ENCODE peak calls at places on chromosomes 4 and X, in seven cellular contexts. U is stimulated activated naive CD8-positive, alpha-beta T cell treated with anti-CD3 and anti-CD28 coated beads, Interleukin-15, Interleukin-2, amounts not matched to agents 100 U/mL and 50 U/mL, for 24 hours; F is activated T-cell treated with anti-CD3 and anti-CD28 coated beads, Interleukin-2, amount 50 U/mL, for 4 hours; I is Panc1; W is left lung; Z is psoas muscle; R is IMR-90. E is an unnamed sample.

GRCh38 chrX:139750390-139750789 is 42.4 kb upstream of the MCF2 start:
- ATAC-seq in U (no peak), F (no peak), I (no peak), W (no peak), Z (no peak), R (peak; percentile 42), E (no peak)

GRCh38 chr4:1210241-1210841 is 38.0 kb upstream of the SPON2 start:
- ATAC-seq in U (no peak), F (no peak), I (no peak), W (no peak), Z (no peak), R (no peak), E (no peak)

GRCh38 chr4:180285796-180286195 is 1957.4 kb upstream of the TENM3 start:
- ATAC-seq in U (no peak), F (no peak), I (no peak), W (no peak), Z (no peak), R (no peak), E (no peak)

GRCh38 chrX:40171513-40172168 is 73.9 kb upstream of the BCOR start:
- ATAC-seq in U (no peak), F (no peak), I (no peak), W (peak; percentile 1), Z (peak; percentile 15), R (peak; percentile 28), E (no peak)

GRCh38 chr4:128455076-128455345 is 167.4 kb upstream of the PGRMC2 start:
- ATAC-seq in U (no peak), F (no peak), I (no peak), W (no peak), Z (no peak), R (no peak), E (no peak)

GRCh38 chr4:182918791-182919302 is 1.7 kb upstream of the DCTD start:
- ATAC-seq in U (peak; percentile 11), F (no peak), I (no peak), W (no peak), Z (no peak), R (no peak), E (no peak)

GRCh38 chrX:149829751-149830191 is 48.0 kb downstream of the MAGEA9 start:
- ATAC-seq in U (peak; percentile 83), F (peak; percentile 72), I (no peak), W (no peak), Z (no peak), R (peak; percentile 51), E (no peak)

GRCh38 chr4:152398060-152398459 is 137.8 kb downstream of the FBXW7 start:
- ATAC-seq in U (no peak), F (no peak), I (no peak), W (peak; percentile 19), Z (no peak), R (peak; percentile 29), E (no peak)

GRCh38 chrX:11757397-11757728 is 674 bp upstream of the MSL3 start:
- ATAC-seq in U (no peak), F (no peak), I (no peak), W (no peak), Z (no peak), R (no peak), E (no peak)

GRCh38 chr4:38442073-38442788 is 221.8 kb upstream of the KLF3 start:
- ATAC-seq in U (no peak), F (no peak), I (no peak), W (no peak), Z (no peak), R (no peak), E (peak; percentile 71)

GRCh38 chrX:74419861-74420193 is 1.5 kb upstream of the SLC16A2 start:
- ATAC-seq in U (peak; percentile 4), F (peak; percentile 24), I (no peak), W (peak; percentile 2), Z (no peak), R (no peak), E (no peak)

GRCh38 chrX:43707812-43708548 is 51.9 kb downstream of the MAOA start:
- ATAC-seq in U (no peak), F (no peak), I (no peak), W (peak; percentile 72), Z (no peak), R (no peak), E (no peak)

GRCh38 chr4:183364025-183364424 is 41.8 kb upstream of the CLDN24 start:
- ATAC-seq in U (no peak), F (no peak), I (no peak), W (no peak), Z (no peak), R (no peak), E (no peak)

GRCh38 chrX:30713061-30713525 is 59.9 kb downstream of the GK start:
- ATAC-seq in U (peak; percentile 94), F (peak; percentile 90), I (peak; percentile 72), W (peak; percentile 82), Z (no peak), R (peak; percentile 44), E (peak; percentile 87)

GRCh38 chrX:13165266-13165665 is 120.8 kb upstream of the FAM9C start:
- ATAC-seq in U (no peak), F (no peak), I (no peak), W (no peak), Z (no peak), R (no peak), E (no peak)

GRCh38 chr4:71186257-71186565 is 152.6 kb upstream of the SLC4A4 start:
- ATAC-seq in U (peak; percentile 10), F (no peak), I (no peak), W (no peak), Z (no peak), R (no peak), E (no peak)

GRCh38 chr4:125072269-125072668 is 242.5 kb upstream of the FAT4 start:
- ATAC-seq in U (no peak), F (no peak), I (no peak), W (no peak), Z (no peak), R (no peak), E (no peak)

GRCh38 chr4:138096384-138097062 is 145.6 kb downstream of the SLC7A11 start:
- ATAC-seq in U (no peak), F (no peak), I (no peak), W (no peak), Z (no peak), R (no peak), E (no peak)

GRCh38 chrX:136619889-136620505 is 28.0 kb upstream of the CD40LG start:
- ATAC-seq in U (peak; percentile 68), F (peak; percentile 76), I (no peak), W (no peak), Z (no peak), R (no peak), E (no peak)

GRCh38 chrX:139204903-139205667 is 325.5 kb upstream of the F9 start:
- ATAC-seq in U (no peak), F (peak; percentile 34), I (peak; percentile 65), W (peak; percentile 81), Z (peak; percentile 81), R (peak; percentile 27), E (no peak)

GRCh38 chr4:184310171-184310567 is 92.5 kb upstream of the ENPP6 start:
- ATAC-seq in U (peak; percentile 50), F (peak; percentile 61), I (no peak), W (peak; percentile 81), Z (peak; percentile 72), R (no peak), E (peak; percentile 3)

GRCh38 chr4:131427000-131427399 is 1722.1 kb upstream of the PCDH10 start:
- ATAC-seq in U (no peak), F (no peak), I (no peak), W (no peak), Z (no peak), R (no peak), E (no peak)

GRCh38 chr4:107719927-107720722 is at the start of gene PAPSS1:
- ATAC-seq in U (peak; percentile 93), F (peak; percentile 90), I (peak; percentile 97), W (peak; percentile 96), Z (peak; percentile 99), R (peak; percentile 96), E (peak; percentile 96)

GRCh38 chr4:129218897-129219296 is 122.9 kb downstream of the C4orf33 start:
- ATAC-seq in U (no peak), F (no peak), I (no peak), W (no peak), Z (no peak), R (no peak), E (no peak)

GRCh38 chrX:42530027-42530426 is 247.9 kb downstream of the PPP1R2C start:
- ATAC-seq in U (no peak), F (no peak), I (no peak), W (no peak), Z (no peak), R (no peak), E (no peak)

GRCh38 chr4:6019316-6020263 is 1.4 kb upstream of the C4orf50 start:
- ATAC-seq in U (no peak), F (no peak), I (peak; percentile 69), W (peak; percentile 74), Z (no peak), R (peak; percentile 64), E (no peak)

GRCh38 chrX:115696039-115696438 is 135.1 kb downstream of the PLS3 start:
- ATAC-seq in U (no peak), F (no peak), I (no peak), W (no peak), Z (no peak), R (no peak), E (no peak)

GRCh38 chr4:154332681-154333421 is 158.7 kb downstream of the DCHS2 start:
- ATAC-seq in U (peak; percentile 84), F (peak; percentile 92), I (no peak), W (peak; percentile 46), Z (no peak), R (peak; percentile 54), E (peak; percentile 88)

GRCh38 chrX:30979271-30979670 is 90.2 kb upstream of the TAB3 start:
- ATAC-seq in U (no peak), F (no peak), I (no peak), W (no peak), Z (no peak), R (no peak), E (no peak)

GRCh38 chr4:53130896-53131561 is 234.8 kb downstream of the SCFD2 start:
- ATAC-seq in U (peak; percentile 57), F (peak; percentile 29), I (no peak), W (no peak), Z (no peak), R (no peak), E (no peak)

GRCh38 chr4:86971355-86971683 is 36.5 kb downstream of the AFF1 start:
- ATAC-seq in U (peak; percentile 65), F (peak; percentile 69), I (no peak), W (no peak), Z (no peak), R (no peak), E (no peak)

GRCh38 chr4:89365375-89366170 is 58.0 kb upstream of the GPRIN3 start:
- ATAC-seq in U (no peak), F (peak; percentile 76), I (no peak), W (no peak), Z (no peak), R (no peak), E (peak; percentile 31)

GRCh38 chr4:169286562-169287301 is 16.0 kb upstream of the SH3RF1 start:
- ATAC-seq in U (no peak), F (no peak), I (no peak), W (no peak), Z (no peak), R (no peak), E (no peak)

GRCh38 chrX:103398321-103398937 is 22.1 kb downstream of the BEX3 start:
- ATAC-seq in U (peak; percentile 66), F (no peak), I (no peak), W (peak; percentile 57), Z (no peak), R (peak; percentile 55), E (no peak)

GRCh38 chrX:154990496-154990895 is 32.0 kb downstream of the F8 start:
- ATAC-seq in U (peak; percentile 69), F (peak; percentile 37), I (no peak), W (no peak), Z (no peak), R (no peak), E (peak; percentile 65)

GRCh38 chr4:113987382-113987930 is 8.0 kb upstream of the ARSJ start:
- ATAC-seq in U (no peak), F (no peak), I (no peak), W (no peak), Z (no peak), R (no peak), E (no peak)

GRCh38 chr4:99076292-99076976 is 12.2 kb downstream of the ADH5 start:
- ATAC-seq in U (no peak), F (no peak), I (no peak), W (no peak), Z (no peak), R (no peak), E (no peak)

E was measured in stimulated activated memory B cell treated with anti-CD40 and anti-IgM and Interleukin-4, amounts not matched to agents 10 μg/mL and 1 μg/mL and 100 μg/mL, for 72 hours.